ENCODE peak calls at places on chromosomes 1 and 21, in four cellular contexts. H is ovary, Z is colonic mucosa, J is heart right ventricle. U is an unnamed sample.

GRCh38 chr1:16207318-16208269 is 4.9 kb downstream of the ARHGEF19 start:
- DNase-seq in H (no peak), Z (peak; percentile 40), J (no peak), U (peak; percentile 13)

GRCh38 chr21:34933609-34934345 is 115.3 kb downstream of the RUNX1 start:
- DNase-seq in H (no peak), Z (no peak), J (no peak), U (no peak)

GRCh38 chr1:246923482-246923881 is 8.3 kb downstream of the AHCTF1 start:
- DNase-seq in H (no peak), Z (no peak), J (no peak), U (peak; percentile 15)

GRCh38 chr1:240282061-240282830 is 190.6 kb downstream of the FMN2 start:
- DNase-seq in H (no peak), Z (peak; percentile 60), J (no peak), U (no peak)

GRCh38 chr1:69567847-69568434 is at the start of gene LRRC7:
- DNase-seq in H (no peak), Z (no peak), J (no peak), U (no peak)

GRCh38 chr1:44276006-44276405 is 62.7 kb downstream of the DMAP1 start:
- DNase-seq in H (no peak), Z (no peak), J (no peak), U (peak; percentile 41)

GRCh38 chr1:168582690-168583325 is 6.4 kb downstream of the XCL1 start:
- DNase-seq in H (no peak), Z (no peak), J (no peak), U (peak; percentile 60)

GRCh38 chr1:202221911-202222909 is 28.6 kb downstream of the LGR6 start:
- DNase-seq in H (no peak), Z (no peak), J (no peak), U (no peak)

GRCh38 chr1:59686170-59686569 is 128.6 kb upstream of the HOOK1 start:
- DNase-seq in H (no peak), Z (no peak), J (no peak), U (no peak)

GRCh38 chr1:182784556-182785171 is 4.9 kb upstream of the NPL start:
- DNase-seq in H (no peak), Z (peak; percentile 24), J (peak; percentile 30), U (peak; percentile 57)

GRCh38 chr1:145720878-145721671 is 1.8 kb downstream of the CD160 start:
- DNase-seq in H (peak; percentile 79), Z (peak; percentile 62), J (peak; percentile 61), U (peak; percentile 55)

GRCh38 chr1:211305044-211305443 is 21.6 kb upstream of the TRAF5 start:
- DNase-seq in H (no peak), Z (no peak), J (peak; percentile 24), U (peak; percentile 59)

GRCh38 chr1:38586993-38587646 is 272.5 kb downstream of the RRAGC start:
- DNase-seq in H (no peak), Z (peak; percentile 46), J (no peak), U (no peak)

GRCh38 chr1:44543064-44543815 is 131.0 kb downstream of the TMEM53 start:
- DNase-seq in H (no peak), Z (no peak), J (no peak), U (no peak)

GRCh38 chr1:223189903-223190724 is 47.1 kb upstream of the TLR5 start:
- DNase-seq in H (no peak), Z (no peak), J (no peak), U (peak; percentile 25)

GRCh38 chr1:205517288-205517687 is 12.8 kb downstream of the CDK18 start:
- DNase-seq in H (no peak), Z (no peak), J (no peak), U (no peak)

GRCh38 chr1:27318137-27318536 is 3.8 kb upstream of the TMEM222 start:
- DNase-seq in H (no peak), Z (no peak), J (no peak), U (no peak)

GRCh38 chr1:221439734-221440436 is 302.0 kb downstream of the DUSP10 start:
- DNase-seq in H (no peak), Z (no peak), J (peak; percentile 3), U (peak; percentile 94)

GRCh38 chr1:151373196-151373595 is 691 bp upstream of the SELENBP1 start:
- DNase-seq in H (no peak), Z (no peak), J (no peak), U (no peak)

GRCh38 chr1:102466487-102466886 is 469.8 kb upstream of the OLFM3 start:
- DNase-seq in H (no peak), Z (no peak), J (no peak), U (no peak)

GRCh38 chr1:186945146-186945545 is 116.4 kb downstream of the PLA2G4A start:
- DNase-seq in H (no peak), Z (no peak), J (no peak), U (no peak)

GRCh38 chr1:109804660-109805059 is 40.9 kb upstream of the EPS8L3 start:
- DNase-seq in H (no peak), Z (no peak), J (no peak), U (no peak)

GRCh38 chr1:222697203-222697602 is 15.1 kb downstream of the AIDA start:
- DNase-seq in H (no peak), Z (no peak), J (no peak), U (peak; percentile 18)

GRCh38 chr1:183306317-183307042 is 111.7 kb downstream of the NMNAT2 start:
- DNase-seq in H (no peak), Z (no peak), J (peak; percentile 39), U (no peak)

GRCh38 chr1:169364948-169365347 is 2.6 kb downstream of the NME7 start:
- DNase-seq in H (no peak), Z (no peak), J (no peak), U (no peak)

GRCh38 chr1:27358928-27359313 is 7.8 kb downstream of the MAP3K6 start:
- DNase-seq in H (no peak), Z (no peak), J (no peak), U (no peak)

GRCh38 chr1:1614204-1614953 is 921 bp upstream of the MIB2 start:
- DNase-seq in H (peak; percentile 73), Z (peak; percentile 54), J (no peak), U (peak; percentile 84)

GRCh38 chr1:14017531-14017961 is 317.6 kb downstream of the PRDM2 start:
- DNase-seq in H (no peak), Z (peak; percentile 18), J (no peak), U (peak; percentile 8)

GRCh38 chr1:231390071-231390470 is 32.0 kb downstream of the EGLN1 start:
- DNase-seq in H (no peak), Z (no peak), J (no peak), U (peak; percentile 70)

GRCh38 chr1:89198500-89199072 is at the start of gene GBP4:
- DNase-seq in H (peak; percentile 59), Z (peak; percentile 38), J (peak; percentile 53), U (peak; percentile 11)

GRCh38 chr1:169572184-169572583 is 14.1 kb downstream of the F5 start:
- DNase-seq in H (no peak), Z (no peak), J (no peak), U (no peak)

GRCh38 chr21:24280591-24280990 is 1326.7 kb downstream of the MRPL39 start:
- DNase-seq in H (no peak), Z (no peak), J (no peak), U (no peak)

GRCh38 chr21:25801217-25802015 is 66.6 kb downstream of the GABPA start:
- DNase-seq in H (peak; percentile 76), Z (peak; percentile 90), J (peak; percentile 88), U (peak; percentile 85)
- H3K4me3 ChIP-seq in H (no peak overlapping the region), Z (no peak overlapping the region), J (no peak overlapping the region), U (no peak overlapping the region)

GRCh38 chr1:93016171-93016570 is 54.9 kb upstream of the DIPK1A start:
- DNase-seq in H (no peak), Z (no peak), J (no peak), U (peak; percentile 54)
- H3K4me3 ChIP-seq in H (no peak overlapping the region), Z (no peak overlapping the region), J (no peak overlapping the region), U (no peak overlapping the region)

GRCh38 chr1:112674440-112674985 is at the start of gene MOV10:
- DNase-seq in H (peak; percentile 82), Z (peak; percentile 70), J (peak; percentile 73), U (peak; percentile 65)
- H3K4me3 ChIP-seq in H (peak within 1 kb of the TSS; percentile 63), Z (peak within 1 kb of the TSS; percentile 80), J (peak within 1 kb of the TSS; percentile 86), U (peak within 1 kb of the TSS; percentile 83)

DNA sequence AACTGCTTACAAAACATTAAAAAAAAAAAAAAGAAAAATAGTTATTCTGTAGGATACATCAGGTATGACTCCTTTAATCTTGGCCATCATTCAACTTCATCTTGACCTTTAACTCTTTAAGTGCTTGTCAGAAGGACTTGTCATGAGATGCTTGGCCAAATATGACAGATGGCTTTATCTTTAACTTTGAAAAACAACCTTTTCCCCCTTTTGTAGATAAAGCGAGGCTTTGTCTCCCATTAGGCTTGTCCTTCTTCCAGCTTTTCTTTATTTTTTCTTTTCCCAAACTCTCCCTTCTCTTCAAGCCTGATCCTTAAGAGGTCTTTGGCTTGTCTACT is 2.3 kb downstream of the SRSF10 start:
- DNase-seq in H (no peak), Z (no peak), J (no peak), U (peak; percentile 33)
- H3K4me3 ChIP-seq in H (no peak overlapping the region), Z (no peak overlapping the region), J (no peak overlapping the region), U (peak overlapping the region; percentile 2)

DNA sequence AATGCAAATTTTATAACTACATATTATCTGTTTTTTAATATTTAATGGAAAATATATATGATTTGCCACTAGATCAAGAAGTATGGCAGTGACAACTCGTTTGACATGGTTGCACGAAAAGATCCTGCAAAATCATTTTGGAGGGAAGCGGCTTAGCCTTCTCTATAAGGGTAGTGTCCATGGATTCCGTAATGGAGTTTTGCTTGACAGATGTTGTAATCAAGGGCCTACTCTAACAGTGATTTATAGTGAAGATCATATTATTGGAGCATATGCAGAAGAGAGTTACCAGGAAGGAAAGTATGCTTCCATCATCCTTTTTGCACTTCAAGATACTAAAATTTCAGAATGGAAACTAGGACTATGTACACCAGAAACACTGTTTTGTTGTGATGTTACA is 483 bp downstream of the IFI44 start:
- DNase-seq in H (no peak), Z (no peak), J (no peak), U (peak; percentile 24)
- H3K4me3 ChIP-seq in H (peak overlapping the region; percentile 21), Z (peak overlapping the region; percentile 8), J (peak overlapping the region; percentile 45), U (peak overlapping the region; percentile 47)

GRCh38 chr1:181413836-181414235 is 69.5 kb upstream of the CACNA1E start:
- DNase-seq in H (no peak), Z (no peak), J (no peak), U (no peak)
- H3K4me3 ChIP-seq in H (no peak overlapping the region), Z (no peak overlapping the region), J (no peak overlapping the region), U (no peak overlapping the region)

U was measured in fibroblast of mammary gland.